ENCODE peak calls at places on chromosomes 7 and 10, in seven cellular contexts. One of them, this sample, is unnamed.

GRCh38 chr7:150413640-150414081 is 34.5 kb downstream of the ZNF775 start:
- DNase-seq in GM12865: no peak
- DNase-seq in thoracic aorta: no peak
- DNase-seq in left ventricle myocardium inferior: no peak
- DNase-seq in uterus: no peak
- DNase-seq in AG10803: no peak
- DNase-seq in fibroblast of lung: no peak
- DNase-seq in this sample: no peak

GRCh38 chr10:100873081-100873824 is 39.5 kb upstream of the SLF2 start:
- DNase-seq in thoracic aorta: no peak
- DNase-seq in uterus: no peak
- DNase-seq in left ventricle myocardium inferior: no peak
- DNase-seq in fibroblast of lung: no peak
- DNase-seq in AG10803: no peak
- DNase-seq in GM12865: no peak
- DNase-seq in this sample: no peak

GRCh38 chr10:59290448-59290847 is 71.9 kb downstream of the FAM13C start:
- DNase-seq in left ventricle myocardium inferior: no peak
- DNase-seq in fibroblast of lung: no peak
- DNase-seq in GM12865: peak
- DNase-seq in AG10803: no peak
- DNase-seq in thoracic aorta: no peak
- DNase-seq in uterus: no peak
- DNase-seq in this sample: no peak

GRCh38 chr10:60818134-60818770 is 40.0 kb downstream of the CDK1 start:
- DNase-seq in left ventricle myocardium inferior: no peak
- DNase-seq in GM12865: no peak
- DNase-seq in fibroblast of lung: peak
- DNase-seq in thoracic aorta: no peak
- DNase-seq in uterus: no peak
- DNase-seq in AG10803: peak
- DNase-seq in this sample: no peak

GRCh38 chr7:102197161-102197560 is 89.5 kb upstream of the SH2B2 start:
- DNase-seq in thoracic aorta: no peak
- DNase-seq in left ventricle myocardium inferior: no peak
- DNase-seq in GM12865: no peak
- DNase-seq in AG10803: no peak
- DNase-seq in uterus: no peak
- DNase-seq in fibroblast of lung: no peak
- DNase-seq in this sample: no peak

GRCh38 chr10:104380336-104380735 is 26.7 kb downstream of the CFAP58 start:
- DNase-seq in AG10803: no peak
- DNase-seq in left ventricle myocardium inferior: no peak
- DNase-seq in fibroblast of lung: no peak
- DNase-seq in GM12865: no peak
- DNase-seq in thoracic aorta: no peak
- DNase-seq in uterus: no peak
- DNase-seq in this sample: no peak

GRCh38 chr7:101667959-101668358 is 38.9 kb upstream of the MYL10 start:
- DNase-seq in thoracic aorta: no peak
- DNase-seq in uterus: no peak
- DNase-seq in fibroblast of lung: no peak
- DNase-seq in left ventricle myocardium inferior: no peak
- DNase-seq in AG10803: no peak
- DNase-seq in GM12865: no peak
- DNase-seq in this sample: no peak

GRCh38 chr10:9875353-9875752 is 1142.3 kb upstream of the CELF2 start:
- DNase-seq in GM12865: no peak
- DNase-seq in left ventricle myocardium inferior: no peak
- DNase-seq in thoracic aorta: no peak
- DNase-seq in fibroblast of lung: no peak
- DNase-seq in uterus: no peak
- DNase-seq in AG10803: no peak
- DNase-seq in this sample: no peak

GRCh38 chr10:103915794-103916193 is 2.2 kb downstream of the STN1 start:
- DNase-seq in thoracic aorta: no peak
- DNase-seq in AG10803: no peak
- DNase-seq in GM12865: peak
- DNase-seq in uterus: peak
- DNase-seq in fibroblast of lung: no peak
- DNase-seq in left ventricle myocardium inferior: no peak
- DNase-seq in this sample: no peak

GRCh38 chr10:45602836-45603235 is 69.7 kb downstream of the ZFAND4 start:
- DNase-seq in left ventricle myocardium inferior: no peak
- DNase-seq in fibroblast of lung: no peak
- DNase-seq in uterus: no peak
- DNase-seq in AG10803: no peak
- DNase-seq in GM12865: no peak
- DNase-seq in thoracic aorta: no peak
- DNase-seq in this sample: no peak
- TF ChIP-seq CTCF in left ventricle myocardium inferior: no peak
- TF ChIP-seq CTCF in fibroblast of lung: no peak
- TF ChIP-seq CTCF in uterus: no peak
- TF ChIP-seq CTCF in AG10803: no peak
- TF ChIP-seq CTCF in GM12865: no peak
- TF ChIP-seq CTCF in thoracic aorta: no peak
- TF ChIP-seq CTCF in this sample: no peak

DNA sequence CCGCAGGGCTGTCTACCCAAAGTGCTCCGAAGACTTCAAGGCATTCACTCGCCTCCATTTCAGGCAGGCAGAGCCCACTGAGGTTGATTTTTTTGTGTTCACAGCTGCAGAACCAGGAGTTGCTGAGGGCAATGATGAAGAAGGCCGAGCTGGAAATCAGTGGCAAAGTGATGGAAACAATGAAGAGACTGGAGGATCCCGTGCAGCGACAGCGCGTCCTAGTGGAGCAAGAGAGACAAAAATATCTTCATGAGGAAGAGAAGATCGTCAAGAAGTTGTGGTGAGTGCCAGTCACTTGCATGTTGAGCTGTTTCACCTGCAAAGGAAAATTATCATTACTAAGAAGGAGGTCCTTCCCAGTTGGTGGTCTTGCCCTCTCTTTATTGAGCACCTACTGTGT is 210.5 kb downstream of the ARHGAP21 start:
- DNase-seq in thoracic aorta: no peak
- DNase-seq in left ventricle myocardium inferior: no peak
- DNase-seq in GM12865: peak
- DNase-seq in uterus: no peak
- DNase-seq in fibroblast of lung: peak
- DNase-seq in AG10803: peak
- DNase-seq in this sample: no peak
- TF ChIP-seq CTCF in thoracic aorta: no peak
- TF ChIP-seq CTCF in left ventricle myocardium inferior: peak
- TF ChIP-seq CTCF in GM12865: peak
- TF ChIP-seq CTCF in uterus: no peak
- TF ChIP-seq CTCF in fibroblast of lung: peak
- TF ChIP-seq CTCF in AG10803: peak
- TF ChIP-seq CTCF in this sample: peak

DNA sequence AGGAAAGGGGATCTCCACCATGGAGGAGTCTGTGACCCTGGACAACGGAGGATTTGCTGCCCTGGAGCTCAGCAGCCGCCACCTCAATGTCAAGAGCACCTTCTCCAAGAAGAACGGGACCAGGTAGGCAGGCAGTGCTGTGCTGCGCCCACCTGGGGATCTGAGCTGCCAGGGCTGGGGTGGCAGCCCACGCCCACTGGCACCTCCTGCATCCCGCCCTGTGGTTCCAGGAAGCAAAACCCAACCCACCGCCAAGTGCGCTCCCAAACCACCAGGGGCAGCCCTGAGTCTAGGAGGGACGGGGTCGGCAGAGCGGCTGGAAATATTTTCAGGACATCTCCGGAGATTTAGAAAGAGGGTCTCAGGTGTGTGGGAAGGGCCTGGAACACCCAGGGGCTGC is 440.3 kb upstream of the FOXK1 start:
- DNase-seq in uterus: no peak
- DNase-seq in fibroblast of lung: no peak
- DNase-seq in AG10803: no peak
- DNase-seq in GM12865: no peak
- DNase-seq in left ventricle myocardium inferior: no peak
- DNase-seq in thoracic aorta: no peak
- DNase-seq in this sample: no peak
- TF ChIP-seq CTCF in uterus: no peak
- TF ChIP-seq CTCF in fibroblast of lung: no peak
- TF ChIP-seq CTCF in AG10803: no peak
- TF ChIP-seq CTCF in GM12865: no peak
- TF ChIP-seq CTCF in left ventricle myocardium inferior: no peak
- TF ChIP-seq CTCF in thoracic aorta: no peak
- TF ChIP-seq CTCF in this sample: no peak

DNA sequence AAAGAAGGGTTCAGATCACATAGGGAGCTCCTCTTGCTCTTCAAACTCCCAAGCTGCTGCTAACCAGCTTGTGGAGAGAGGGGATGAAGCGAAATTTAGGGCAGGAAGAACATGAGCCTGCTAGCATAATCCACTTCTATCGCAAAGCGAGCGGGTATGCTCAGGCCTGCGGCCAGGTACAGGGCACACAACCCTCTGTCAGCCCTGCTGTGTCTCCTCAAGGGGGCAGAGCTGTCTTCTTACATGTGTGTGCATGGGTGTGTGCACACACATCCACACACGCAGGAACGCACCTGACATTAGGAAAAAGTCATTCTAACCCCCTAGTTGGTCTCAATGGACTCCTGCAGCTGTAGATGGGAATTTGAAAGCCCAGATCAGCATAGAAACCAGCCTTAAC is 80.2 kb downstream of the PPP1R3C start:
- DNase-seq in AG10803: peak
- DNase-seq in GM12865: no peak
- DNase-seq in left ventricle myocardium inferior: peak
- DNase-seq in thoracic aorta: no peak
- DNase-seq in uterus: peak
- DNase-seq in fibroblast of lung: peak
- DNase-seq in this sample: peak
- TF ChIP-seq CTCF in AG10803: peak
- TF ChIP-seq CTCF in GM12865: no peak
- TF ChIP-seq CTCF in left ventricle myocardium inferior: peak
- TF ChIP-seq CTCF in thoracic aorta: peak
- TF ChIP-seq CTCF in uterus: peak
- TF ChIP-seq CTCF in fibroblast of lung: peak
- TF ChIP-seq CTCF in this sample: peak